ENCODE peak calls at places on chromosomes 16 and 17, in four cellular contexts. One of them, this sample, is unnamed.

GRCh38 chr17:43543771-43544575 is 2.2 kb downstream of the ETV4 start:
- DNase-seq in cerebellum: no peak
- DNase-seq in GDM1: no peak
- DNase-seq in RWPE1: no peak
- DNase-seq in this sample: no peak

GRCh38 chr16:3087243-3087791 is 11.8 kb downstream of the ZSCAN10 start:
- DNase-seq in GDM1: peak
- DNase-seq in RWPE1: no peak
- DNase-seq in cerebellum: no peak
- DNase-seq in this sample: no peak

GRCh38 chr17:4043862-4044261 is 79.6 kb upstream of the ATP2A3 start:
- DNase-seq in GDM1: no peak
- DNase-seq in cerebellum: no peak
- DNase-seq in RWPE1: no peak
- DNase-seq in this sample: no peak

GRCh38 chr16:71351558-71351901 is 7.0 kb upstream of the CALB2 start:
- DNase-seq in cerebellum: peak
- DNase-seq in GDM1: no peak
- DNase-seq in RWPE1: no peak
- DNase-seq in this sample: peak

GRCh38 chr16:1099224-1100083 is 3.4 kb upstream of the C1QTNF8 start:
- DNase-seq in GDM1: no peak
- DNase-seq in RWPE1: no peak
- DNase-seq in cerebellum: no peak
- DNase-seq in this sample: no peak

GRCh38 chr17:40525294-40525693 is 23.9 kb upstream of the TNS4 start:
- DNase-seq in RWPE1: no peak
- DNase-seq in cerebellum: no peak
- DNase-seq in GDM1: no peak
- DNase-seq in this sample: no peak

GRCh38 chr17:30235386-30236296 is at the start of gene SLC6A4:
- DNase-seq in cerebellum: no peak
- DNase-seq in RWPE1: no peak
- DNase-seq in GDM1: no peak
- DNase-seq in this sample: no peak

GRCh38 chr16:57892041-57892440 is 78.9 kb downstream of the CNGB1 start:
- DNase-seq in RWPE1: peak
- DNase-seq in cerebellum: no peak
- DNase-seq in GDM1: no peak
- DNase-seq in this sample: no peak

GRCh38 chr16:87635541-87636049 is 33.3 kb downstream of the JPH3 start:
- DNase-seq in cerebellum: peak
- DNase-seq in RWPE1: peak
- DNase-seq in GDM1: peak
- DNase-seq in this sample: peak

GRCh38 chr16:8986818-8987191 is 23.1 kb upstream of the USP7 start:
- DNase-seq in GDM1: no peak
- DNase-seq in RWPE1: no peak
- DNase-seq in cerebellum: no peak
- DNase-seq in this sample: no peak

GRCh38 chr17:17254026-17254425 is 17.1 kb upstream of the FLCN start:
- DNase-seq in RWPE1: no peak
- DNase-seq in GDM1: no peak
- DNase-seq in cerebellum: no peak
- DNase-seq in this sample: no peak

GRCh38 chr17:79023180-79023705 is 726 bp upstream of the C1QTNF1 start:
- DNase-seq in cerebellum: no peak
- DNase-seq in RWPE1: no peak
- DNase-seq in GDM1: no peak
- DNase-seq in this sample: no peak

GRCh38 chr17:44738214-44738906 is 20.4 kb upstream of the ADAM11 start:
- DNase-seq in cerebellum: no peak
- DNase-seq in RWPE1: no peak
- DNase-seq in GDM1: no peak
- DNase-seq in this sample: no peak

GRCh38 chr16:29231231-29231630 is 175.3 kb downstream of the NPIPB11 start:
- DNase-seq in RWPE1: no peak
- DNase-seq in cerebellum: no peak
- DNase-seq in GDM1: no peak
- DNase-seq in this sample: no peak

GRCh38 chr17:57915980-57916757 is 39.0 kb downstream of the CUEDC1 start:
- DNase-seq in RWPE1: no peak
- DNase-seq in cerebellum: no peak
- DNase-seq in GDM1: no peak
- DNase-seq in this sample: no peak

GRCh38 chr17:21297597-21297996 is 13.1 kb downstream of the MAP2K3 start:
- DNase-seq in cerebellum: no peak
- DNase-seq in GDM1: no peak
- DNase-seq in RWPE1: no peak
- DNase-seq in this sample: no peak

GRCh38 chr16:3646348-3646920 is 8.1 kb upstream of the DNASE1 start:
- DNase-seq in GDM1: no peak
- DNase-seq in cerebellum: no peak
- DNase-seq in RWPE1: peak
- DNase-seq in this sample: no peak

GRCh38 chr17:1773755-1774181 is 11.9 kb downstream of the SERPINF1 start:
- DNase-seq in cerebellum: no peak
- DNase-seq in RWPE1: no peak
- DNase-seq in GDM1: no peak
- DNase-seq in this sample: no peak

GRCh38 chr17:11901901-11902300 is 95.4 kb downstream of the ZNF18 start:
- DNase-seq in RWPE1: no peak
- DNase-seq in cerebellum: no peak
- DNase-seq in GDM1: no peak
- DNase-seq in this sample: no peak

GRCh38 chr16:52254753-52255152 is 292.2 kb downstream of the TOX3 start:
- DNase-seq in RWPE1: peak
- DNase-seq in cerebellum: no peak
- DNase-seq in GDM1: no peak
- DNase-seq in this sample: no peak

GRCh38 chr16:3637371-3637923 is 17.0 kb upstream of the DNASE1 start:
- DNase-seq in GDM1: peak
- DNase-seq in RWPE1: no peak
- DNase-seq in cerebellum: no peak
- DNase-seq in this sample: no peak

GRCh38 chr17:38891441-38891840 is 21.6 kb downstream of the LASP1 start:
- DNase-seq in cerebellum: no peak
- DNase-seq in GDM1: no peak
- DNase-seq in RWPE1: no peak
- DNase-seq in this sample: no peak

GRCh38 chr16:54125751-54126655 is 160.6 kb downstream of the IRX3 start:
- DNase-seq in cerebellum: no peak
- DNase-seq in RWPE1: no peak
- DNase-seq in GDM1: no peak
- DNase-seq in this sample: no peak

GRCh38 chr16:22007509-22008214 is at the start of gene MOSMO:
- DNase-seq in cerebellum: peak
- DNase-seq in GDM1: peak
- DNase-seq in RWPE1: peak
- DNase-seq in this sample: peak

GRCh38 chr17:19264277-19264676 is 27.1 kb downstream of the EPN2 start:
- DNase-seq in RWPE1: no peak
- DNase-seq in GDM1: no peak
- DNase-seq in cerebellum: no peak
- DNase-seq in this sample: no peak

GRCh38 chr16:31243734-31244670 is 15.8 kb upstream of the ITGAM start:
- DNase-seq in cerebellum: no peak
- DNase-seq in RWPE1: no peak
- DNase-seq in GDM1: peak
- DNase-seq in this sample: no peak

GRCh38 chr17:39929657-39930407 is 2.3 kb downstream of the LRRC3C start:
- DNase-seq in cerebellum: no peak
- DNase-seq in RWPE1: peak
- DNase-seq in GDM1: no peak
- DNase-seq in this sample: no peak

This sample was measured in G401.